ENCODE peak calls at places on chromosome 20, in five cellular contexts. D is DND-41, J is trophoblast cell, G is spleen, E is psoas muscle. U is an unnamed sample.

GRCh38 chr20:31833130-31833930 is 12.1 kb downstream of the FOXS1 start:
- DNase-seq in G (peak; percentile 85), E (peak; percentile 85), J (peak; percentile 36), D (peak; percentile 65), U (peak; percentile 7)

GRCh38 chr20:57743450-57744095 is 33.8 kb upstream of the PMEPA1 start:
- DNase-seq in D (no peak), E (no peak), J (no peak), G (peak; percentile 21), U (no peak)

GRCh38 chr20:11101696-11102095 is 427.9 kb upstream of the JAG1 start:
- DNase-seq in E (no peak), D (no peak), G (no peak), J (no peak), U (no peak)

GRCh38 chr20:13397300-13397724 is 176.2 kb downstream of the ISM1 start:
- DNase-seq in J (no peak), D (no peak), E (no peak), G (no peak), U (no peak)

GRCh38 chr20:9214676-9215075 is 145.8 kb downstream of the PLCB4 start:
- DNase-seq in D (no peak), J (no peak), E (no peak), G (no peak), U (no peak)

GRCh38 chr20:47356526-47357295 is at the start of gene ZMYND8:
- DNase-seq in J (peak; percentile 96), G (peak; percentile 93), D (peak; percentile 99), E (peak; percentile 91), U (peak; percentile 86)

GRCh38 chr20:48592107-48592940 is 235.5 kb downstream of the PREX1 start:
- DNase-seq in G (no peak), D (no peak), E (no peak), J (no peak), U (no peak)

GRCh38 chr20:10861086-10861485 is 187.3 kb upstream of the JAG1 start:
- DNase-seq in G (no peak), D (no peak), E (no peak), J (no peak), U (no peak)

GRCh38 chr20:48850257-48850656 is 22.5 kb upstream of the PREX1 start:
- DNase-seq in J (no peak), E (no peak), D (no peak), G (no peak), U (no peak)

GRCh38 chr20:48294196-48294595 is 508.9 kb upstream of the SULF2 start:
- DNase-seq in D (no peak), J (no peak), E (no peak), G (no peak), U (no peak)

GRCh38 chr20:7967199-7967844 is 27.1 kb upstream of the HAO1 start:
- DNase-seq in J (peak; percentile 54), D (no peak), G (no peak), E (no peak), U (no peak)

GRCh38 chr20:11776687-11777086 is 141.0 kb upstream of the BTBD3 start:
- DNase-seq in G (no peak), J (no peak), D (no peak), E (no peak), U (no peak)

GRCh38 chr20:48139262-48140041 is 354.2 kb upstream of the SULF2 start:
- DNase-seq in J (peak; percentile 11), D (no peak), G (no peak), E (no peak), U (no peak)

GRCh38 chr20:47252879-47253307 is 103.6 kb downstream of the ZMYND8 start:
- DNase-seq in D (no peak), E (no peak), J (no peak), G (no peak), U (no peak)

GRCh38 chr20:12788936-12789335 is 219.8 kb upstream of the SPTLC3 start:
- DNase-seq in D (no peak), J (no peak), E (no peak), G (no peak), U (no peak)

GRCh38 chr20:14235355-14235754 is 102.1 kb downstream of the FLRT3 start:
- DNase-seq in D (no peak), E (no peak), G (no peak), J (no peak), U (no peak)

GRCh38 chr20:32192698-32193097 is 14.8 kb downstream of the PLAGL2 start:
- DNase-seq in D (no peak), E (no peak), J (no peak), G (no peak), U (no peak)

GRCh38 chr20:31587545-31588389 is 17.3 kb upstream of the ID1 start:
- DNase-seq in D (no peak), E (peak; percentile 66), G (peak; percentile 85), J (peak; percentile 88), U (no peak)

GRCh38 chr20:46559685-46560440 is 9.4 kb upstream of the OCSTAMP start:
- DNase-seq in D (no peak), E (no peak), J (no peak), G (no peak), U (peak; percentile 54)

GRCh38 chr20:51565298-51565697 is 22.8 kb upstream of the NFATC2 start:
- DNase-seq in D (no peak), G (no peak), E (no peak), J (no peak), U (no peak)

GRCh38 chr20:51562334-51563140 is 20.0 kb upstream of the NFATC2 start:
- DNase-seq in J (peak; percentile 78), E (peak; percentile 82), D (no peak), G (peak; percentile 77), U (peak; percentile 28)

GRCh38 chr20:51563597-51564332 is 21.2 kb upstream of the NFATC2 start:
- DNase-seq in E (peak; percentile 64), J (peak; percentile 46), G (no peak), D (no peak), U (no peak)

GRCh38 chr20:51562027-51562333 is 19.5 kb upstream of the NFATC2 start:
- DNase-seq in E (no peak), G (no peak), J (no peak), D (no peak), U (no peak)

GRCh38 chr20:51563141-51563596 is 20.6 kb upstream of the NFATC2 start:
- DNase-seq in J (no peak), D (no peak), G (no peak), E (no peak), U (no peak)
- H3K27ac ChIP-seq in J (peak overlapping the region; percentile 20), D (no peak overlapping the region), G (peak overlapping the region; percentile 92), E (no peak overlapping the region), U (no peak overlapping the region)

GRCh38 chr20:50759678-50760077 is 28.3 kb downstream of the PARD6B start:
- DNase-seq in G (no peak), D (no peak), J (no peak), E (no peak), U (no peak)
- H3K27ac ChIP-seq in G (no peak overlapping the region), D (no peak overlapping the region), J (no peak overlapping the region), E (no peak overlapping the region), U (no peak overlapping the region)

GRCh38 chr20:771741-772464 is 3.6 kb upstream of the SLC52A3 start:
- DNase-seq in G (no peak), E (no peak), J (no peak), D (no peak), U (no peak)

GRCh38 chr20:770691-771090 is 2.4 kb upstream of the SLC52A3 start:
- DNase-seq in J (no peak), E (no peak), D (no peak), G (no peak), U (no peak)

GRCh38 chr20:764255-764654 is 4.0 kb downstream of the SLC52A3 start:
- DNase-seq in E (no peak), G (no peak), D (no peak), J (no peak), U (no peak)

GRCh38 chr20:766906-767305 is 1.4 kb downstream of the SLC52A3 start:
- DNase-seq in D (no peak), E (no peak), J (peak; percentile 13), G (no peak), U (no peak)

GRCh38 chr20:768426-768978 is at the start of gene SLC52A3:
- DNase-seq in E (no peak), G (no peak), J (peak; percentile 41), D (peak; percentile 16), U (no peak)
- H3K27ac ChIP-seq in E (no peak within 1 kb of the TSS), G (no peak within 1 kb of the TSS), J (no peak within 1 kb of the TSS), D (no peak within 1 kb of the TSS), U (no peak within 1 kb of the TSS)

DNA sequence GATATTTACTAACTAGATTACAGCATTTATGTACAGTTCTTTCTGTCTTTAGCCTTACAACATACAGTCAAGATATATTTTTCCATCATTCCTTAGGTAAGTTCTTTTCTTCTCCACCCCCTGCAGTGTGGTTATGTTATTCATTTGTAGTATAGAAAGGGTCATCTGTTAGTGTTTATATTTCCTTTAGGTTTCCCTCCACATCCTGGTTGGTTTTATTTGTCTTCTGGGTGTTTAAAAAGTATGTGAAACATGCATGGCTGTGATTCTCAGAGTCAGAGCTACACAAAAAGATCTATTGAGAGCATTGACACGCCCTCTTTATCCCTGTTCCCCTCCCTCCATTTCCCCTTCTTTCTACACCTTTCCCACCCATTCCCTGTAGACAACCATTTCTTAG is 20.1 kb downstream of the DHX35 start:
- DNase-seq in E (no peak), D (no peak), J (no peak), G (no peak), U (no peak)
- H3K27ac ChIP-seq in E (no peak overlapping the region), D (no peak overlapping the region), J (no peak overlapping the region), G (no peak overlapping the region), U (no peak overlapping the region)

DNA sequence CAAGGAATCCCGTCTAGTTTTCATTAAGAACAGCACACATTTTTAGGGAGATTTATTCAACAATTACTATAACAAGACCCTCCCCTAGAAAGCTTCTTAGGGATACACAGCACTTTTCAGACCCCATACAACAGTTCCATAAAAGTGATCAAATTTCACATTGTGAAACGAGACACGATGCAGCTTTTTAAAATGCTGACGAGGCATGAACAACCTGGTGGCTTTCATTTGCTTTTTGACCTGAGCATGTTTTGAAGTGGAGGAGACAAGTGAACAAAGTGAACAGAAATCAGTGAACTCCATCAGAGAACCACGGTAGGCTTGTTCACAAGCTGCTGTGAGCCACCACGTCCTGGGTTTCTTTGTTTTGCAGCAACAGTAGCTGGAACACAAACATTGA is 112.2 kb downstream of the PCSK2 start:
- DNase-seq in J (no peak), D (no peak), E (no peak), G (no peak), U (no peak)
- H3K27ac ChIP-seq in J (no peak overlapping the region), D (no peak overlapping the region), E (no peak overlapping the region), G (no peak overlapping the region), U (no peak overlapping the region)

DNA sequence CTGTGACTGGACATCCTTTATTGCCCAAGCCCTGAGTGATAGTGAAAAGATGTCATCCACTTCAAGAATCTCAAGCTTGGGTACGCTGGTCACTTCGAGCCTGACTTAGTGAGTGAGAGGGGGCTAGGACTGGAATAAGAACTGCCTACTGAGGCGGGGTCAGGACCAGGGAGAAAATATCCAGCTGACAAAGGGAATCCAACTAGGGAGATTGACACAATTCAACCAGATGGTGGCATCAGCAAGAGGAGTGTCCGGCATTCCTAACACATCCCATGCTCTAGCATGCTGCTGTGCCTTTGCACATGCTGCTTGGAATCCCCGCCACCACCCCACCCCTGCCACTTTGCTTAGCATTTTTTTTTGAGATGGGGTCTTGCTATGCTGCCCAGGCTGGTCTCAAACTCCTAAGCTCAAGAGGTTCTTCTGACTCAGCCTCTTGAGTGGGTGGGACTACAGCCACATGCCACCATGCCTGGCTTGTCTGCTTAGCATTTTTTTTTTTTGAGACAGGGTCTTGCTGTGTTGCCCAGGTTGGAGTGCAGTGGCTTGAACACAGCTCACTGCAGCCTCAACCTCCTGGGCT is 6.5 kb upstream of the CEP250 start:
- DNase-seq in G (no peak), E (no peak), D (no peak), J (no peak), U (no peak)
- H3K27ac ChIP-seq in G (no peak overlapping the region), E (no peak overlapping the region), D (no peak overlapping the region), J (no peak overlapping the region), U (no peak overlapping the region)

U was measured in substantia nigra.